ENCODE peak calls at places on chromosomes 16 and 17, in six cellular contexts. One of them, this sample, is unnamed.

GRCh38 chr16:88337021-88337420 is 45.7 kb upstream of the ZNF469 start:
- DNase-seq in NCI-H510A treated with DMSO at 0.1 percent for 48 hours: no peak
- DNase-seq in T-helper 1 cell: no peak
- DNase-seq in GM12878: no peak
- DNase-seq in AG09309: no peak
- DNase-seq in heart left ventricle: no peak
- DNase-seq in this sample: no peak

GRCh38 chr17:57178839-57179238 is 77.5 kb upstream of the MSI2 start:
- DNase-seq in NCI-H510A treated with DMSO at 0.1 percent for 48 hours: no peak
- DNase-seq in T-helper 1 cell: no peak
- DNase-seq in GM12878: no peak
- DNase-seq in AG09309: no peak
- DNase-seq in heart left ventricle: no peak
- DNase-seq in this sample: no peak

GRCh38 chr17:17347956-17348871 is 45.0 kb downstream of the NT5M start:
- DNase-seq in NCI-H510A treated with DMSO at 0.1 percent for 48 hours: no peak
- DNase-seq in T-helper 1 cell: no peak
- DNase-seq in GM12878: no peak
- DNase-seq in AG09309: no peak
- DNase-seq in heart left ventricle: no peak
- DNase-seq in this sample: no peak

GRCh38 chr17:73566905-73567782 is 77.1 kb downstream of the SDK2 start:
- DNase-seq in NCI-H510A treated with DMSO at 0.1 percent for 48 hours: no peak
- DNase-seq in T-helper 1 cell: no peak
- DNase-seq in GM12878: no peak
- DNase-seq in AG09309: no peak
- DNase-seq in heart left ventricle: no peak
- DNase-seq in this sample: no peak

GRCh38 chr17:73546770-73547345 is 97.4 kb downstream of the SDK2 start:
- DNase-seq in NCI-H510A treated with DMSO at 0.1 percent for 48 hours: peak
- DNase-seq in T-helper 1 cell: no peak
- DNase-seq in GM12878: no peak
- DNase-seq in AG09309: no peak
- DNase-seq in heart left ventricle: no peak
- DNase-seq in this sample: no peak

GRCh38 chr17:68544521-68544920 is 32.3 kb downstream of the PRKAR1A start:
- DNase-seq in NCI-H510A treated with DMSO at 0.1 percent for 48 hours: no peak
- DNase-seq in T-helper 1 cell: no peak
- DNase-seq in GM12878: no peak
- DNase-seq in AG09309: no peak
- DNase-seq in heart left ventricle: no peak
- DNase-seq in this sample: no peak

GRCh38 chr16:84045001-84045817 is 2.6 kb upstream of the SLC38A8 start:
- DNase-seq in NCI-H510A treated with DMSO at 0.1 percent for 48 hours: no peak
- DNase-seq in T-helper 1 cell: no peak
- DNase-seq in GM12878: no peak
- DNase-seq in AG09309: no peak
- DNase-seq in heart left ventricle: peak
- DNase-seq in this sample: no peak

GRCh38 chr16:85988306-85988705 is 89.3 kb downstream of the IRF8 start:
- DNase-seq in NCI-H510A treated with DMSO at 0.1 percent for 48 hours: no peak
- DNase-seq in T-helper 1 cell: no peak
- DNase-seq in GM12878: peak
- DNase-seq in AG09309: no peak
- DNase-seq in heart left ventricle: no peak
- DNase-seq in this sample: no peak

GRCh38 chr17:69428252-69428980 is 13.9 kb downstream of the MAP2K6 start:
- DNase-seq in NCI-H510A treated with DMSO at 0.1 percent for 48 hours: no peak
- DNase-seq in T-helper 1 cell: no peak
- DNase-seq in GM12878: no peak
- DNase-seq in AG09309: no peak
- DNase-seq in heart left ventricle: no peak
- DNase-seq in this sample: no peak

GRCh38 chr16:75402821-75403475 is 30.4 kb downstream of the CFDP1 start:
- DNase-seq in NCI-H510A treated with DMSO at 0.1 percent for 48 hours: peak
- DNase-seq in T-helper 1 cell: no peak
- DNase-seq in GM12878: no peak
- DNase-seq in AG09309: no peak
- DNase-seq in heart left ventricle: no peak
- DNase-seq in this sample: peak

GRCh38 chr16:68665501-68665900 is 20.4 kb downstream of the CDH3 start:
- DNase-seq in NCI-H510A treated with DMSO at 0.1 percent for 48 hours: no peak
- DNase-seq in T-helper 1 cell: no peak
- DNase-seq in GM12878: no peak
- DNase-seq in AG09309: no peak
- DNase-seq in heart left ventricle: no peak
- DNase-seq in this sample: no peak

GRCh38 chr17:46152423-46152822 is 40.8 kb downstream of the KANSL1 start:
- DNase-seq in NCI-H510A treated with DMSO at 0.1 percent for 48 hours: peak
- DNase-seq in T-helper 1 cell: no peak
- DNase-seq in GM12878: peak
- DNase-seq in AG09309: no peak
- DNase-seq in heart left ventricle: no peak
- DNase-seq in this sample: no peak

GRCh38 chr17:59381716-59382570 is 50.5 kb downstream of the YPEL2 start:
- DNase-seq in NCI-H510A treated with DMSO at 0.1 percent for 48 hours: peak
- DNase-seq in T-helper 1 cell: no peak
- DNase-seq in GM12878: no peak
- DNase-seq in AG09309: no peak
- DNase-seq in heart left ventricle: peak
- DNase-seq in this sample: no peak

GRCh38 chr16:396605-397004 is 394 bp upstream of the NME4 start:
- DNase-seq in NCI-H510A treated with DMSO at 0.1 percent for 48 hours: no peak
- DNase-seq in T-helper 1 cell: no peak
- DNase-seq in GM12878: no peak
- DNase-seq in AG09309: no peak
- DNase-seq in heart left ventricle: no peak
- DNase-seq in this sample: no peak

GRCh38 chr17:79779661-79780365 is 1.9 kb downstream of the CBX2 start:
- DNase-seq in NCI-H510A treated with DMSO at 0.1 percent for 48 hours: no peak
- DNase-seq in T-helper 1 cell: no peak
- DNase-seq in GM12878: no peak
- DNase-seq in AG09309: no peak
- DNase-seq in heart left ventricle: no peak
- DNase-seq in this sample: no peak

GRCh38 chr16:74078877-74079586 is 217.6 kb upstream of the PSMD7 start:
- DNase-seq in NCI-H510A treated with DMSO at 0.1 percent for 48 hours: no peak
- DNase-seq in T-helper 1 cell: no peak
- DNase-seq in GM12878: no peak
- DNase-seq in AG09309: no peak
- DNase-seq in heart left ventricle: no peak
- DNase-seq in this sample: no peak

GRCh38 chr16:69885722-69886121 is 65.4 kb upstream of the CLEC18A start:
- DNase-seq in NCI-H510A treated with DMSO at 0.1 percent for 48 hours: no peak
- DNase-seq in T-helper 1 cell: no peak
- DNase-seq in GM12878: no peak
- DNase-seq in AG09309: no peak
- DNase-seq in heart left ventricle: no peak
- DNase-seq in this sample: no peak

GRCh38 chr16:23072084-23072599 is 77.1 kb downstream of the USP31 start:
- DNase-seq in NCI-H510A treated with DMSO at 0.1 percent for 48 hours: no peak
- DNase-seq in T-helper 1 cell: no peak
- DNase-seq in GM12878: no peak
- DNase-seq in AG09309: peak
- DNase-seq in heart left ventricle: peak
- DNase-seq in this sample: peak

GRCh38 chr16:58501242-58502131 is 1.5 kb downstream of the NDRG4 start:
- DNase-seq in NCI-H510A treated with DMSO at 0.1 percent for 48 hours: peak
- DNase-seq in T-helper 1 cell: no peak
- DNase-seq in GM12878: no peak
- DNase-seq in AG09309: no peak
- DNase-seq in heart left ventricle: no peak
- DNase-seq in this sample: no peak

GRCh38 chr17:6580628-6581027 is 24.3 kb upstream of the PITPNM3 start:
- DNase-seq in NCI-H510A treated with DMSO at 0.1 percent for 48 hours: no peak
- DNase-seq in T-helper 1 cell: no peak
- DNase-seq in GM12878: no peak
- DNase-seq in AG09309: no peak
- DNase-seq in heart left ventricle: no peak
- DNase-seq in this sample: no peak